ENCODE peak calls at places on chromosomes 12 and 14, in nine cellular contexts. One of them, this sample, is unnamed.

GRCh38 chr12:81252228-81252627 is 174.3 kb downstream of the ACSS3 start:
- DNase-seq in GM10248: no peak
- DNase-seq in ACHN: no peak
- DNase-seq in RKO: no peak
- DNase-seq in A549: no peak
- DNase-seq in stromal cell of bone marrow: no peak
- DNase-seq in GM19239: no peak
- DNase-seq in HFFc6: no peak
- DNase-seq in natural killer cell treated with Interleukin-12 subunit alpha and Interleukin-12 subunit beta and Interleukin-15 and Interleukin-18, amount 100 ng/mL, for 72 hours: no peak
- DNase-seq in this sample: no peak

GRCh38 chr14:77498120-77498979 is at the start of gene ISM2:
- DNase-seq in GM10248: peak
- DNase-seq in ACHN: peak
- DNase-seq in RKO: no peak
- DNase-seq in A549: peak
- DNase-seq in stromal cell of bone marrow: no peak
- DNase-seq in GM19239: peak
- DNase-seq in HFFc6: no peak
- DNase-seq in natural killer cell treated with Interleukin-12 subunit alpha and Interleukin-12 subunit beta and Interleukin-15 and Interleukin-18, amount 100 ng/mL, for 72 hours: no peak
- DNase-seq in this sample: peak

GRCh38 chr14:94181835-94182234 is 7.7 kb downstream of the PPP4R4 start:
- DNase-seq in GM10248: no peak
- DNase-seq in ACHN: no peak
- DNase-seq in RKO: no peak
- DNase-seq in A549: no peak
- DNase-seq in stromal cell of bone marrow: no peak
- DNase-seq in GM19239: no peak
- DNase-seq in HFFc6: no peak
- DNase-seq in natural killer cell treated with Interleukin-12 subunit alpha and Interleukin-12 subunit beta and Interleukin-15 and Interleukin-18, amount 100 ng/mL, for 72 hours: no peak
- DNase-seq in this sample: no peak

GRCh38 chr12:15546102-15546701 is 223.9 kb downstream of the PTPRO start:
- DNase-seq in GM10248: peak
- DNase-seq in ACHN: no peak
- DNase-seq in RKO: no peak
- DNase-seq in A549: no peak
- DNase-seq in stromal cell of bone marrow: no peak
- DNase-seq in GM19239: no peak
- DNase-seq in HFFc6: no peak
- DNase-seq in natural killer cell treated with Interleukin-12 subunit alpha and Interleukin-12 subunit beta and Interleukin-15 and Interleukin-18, amount 100 ng/mL, for 72 hours: no peak
- DNase-seq in this sample: no peak

GRCh38 chr14:68814376-68815287 is 21.8 kb upstream of the ZFP36L1 start:
- DNase-seq in GM10248: peak
- DNase-seq in ACHN: peak
- DNase-seq in RKO: peak
- DNase-seq in A549: peak
- DNase-seq in stromal cell of bone marrow: no peak
- DNase-seq in GM19239: no peak
- DNase-seq in HFFc6: no peak
- DNase-seq in natural killer cell treated with Interleukin-12 subunit alpha and Interleukin-12 subunit beta and Interleukin-15 and Interleukin-18, amount 100 ng/mL, for 72 hours: no peak
- DNase-seq in this sample: peak

GRCh38 chr12:114681149-114681849 is 2.7 kb downstream of the TBX3 start:
- DNase-seq in GM10248: no peak
- DNase-seq in ACHN: no peak
- DNase-seq in RKO: peak
- DNase-seq in A549: no peak
- DNase-seq in stromal cell of bone marrow: no peak
- DNase-seq in GM19239: no peak
- DNase-seq in HFFc6: no peak
- DNase-seq in natural killer cell treated with Interleukin-12 subunit alpha and Interleukin-12 subunit beta and Interleukin-15 and Interleukin-18, amount 100 ng/mL, for 72 hours: no peak
- DNase-seq in this sample: peak

GRCh38 chr12:49843411-49843810 is 505 bp upstream of the BCDIN3D start:
- DNase-seq in GM10248: no peak
- DNase-seq in ACHN: no peak
- DNase-seq in RKO: no peak
- DNase-seq in A549: no peak
- DNase-seq in stromal cell of bone marrow: no peak
- DNase-seq in GM19239: no peak
- DNase-seq in HFFc6: no peak
- DNase-seq in natural killer cell treated with Interleukin-12 subunit alpha and Interleukin-12 subunit beta and Interleukin-15 and Interleukin-18, amount 100 ng/mL, for 72 hours: no peak
- DNase-seq in this sample: no peak

GRCh38 chr12:82841379-82841778 is 154.7 kb downstream of the TMTC2 start:
- DNase-seq in GM10248: no peak
- DNase-seq in ACHN: no peak
- DNase-seq in RKO: no peak
- DNase-seq in A549: no peak
- DNase-seq in stromal cell of bone marrow: no peak
- DNase-seq in GM19239: no peak
- DNase-seq in HFFc6: no peak
- DNase-seq in natural killer cell treated with Interleukin-12 subunit alpha and Interleukin-12 subunit beta and Interleukin-15 and Interleukin-18, amount 100 ng/mL, for 72 hours: no peak
- DNase-seq in this sample: no peak

GRCh38 chr12:81209001-81209400 is 131.1 kb downstream of the ACSS3 start:
- DNase-seq in GM10248: no peak
- DNase-seq in ACHN: no peak
- DNase-seq in RKO: no peak
- DNase-seq in A549: no peak
- DNase-seq in stromal cell of bone marrow: peak
- DNase-seq in GM19239: no peak
- DNase-seq in HFFc6: peak
- DNase-seq in natural killer cell treated with Interleukin-12 subunit alpha and Interleukin-12 subunit beta and Interleukin-15 and Interleukin-18, amount 100 ng/mL, for 72 hours: no peak
- DNase-seq in this sample: no peak

GRCh38 chr14:61406198-61406597 is 84.8 kb downstream of the PRKCH start:
- DNase-seq in GM10248: no peak
- DNase-seq in ACHN: no peak
- DNase-seq in RKO: no peak
- DNase-seq in A549: no peak
- DNase-seq in stromal cell of bone marrow: no peak
- DNase-seq in GM19239: no peak
- DNase-seq in HFFc6: no peak
- DNase-seq in natural killer cell treated with Interleukin-12 subunit alpha and Interleukin-12 subunit beta and Interleukin-15 and Interleukin-18, amount 100 ng/mL, for 72 hours: no peak
- DNase-seq in this sample: no peak

GRCh38 chr14:85074955-85075354 is 455.0 kb upstream of the FLRT2 start:
- DNase-seq in GM10248: no peak
- DNase-seq in ACHN: no peak
- DNase-seq in RKO: no peak
- DNase-seq in A549: no peak
- DNase-seq in stromal cell of bone marrow: no peak
- DNase-seq in GM19239: no peak
- DNase-seq in HFFc6: no peak
- DNase-seq in natural killer cell treated with Interleukin-12 subunit alpha and Interleukin-12 subunit beta and Interleukin-15 and Interleukin-18, amount 100 ng/mL, for 72 hours: no peak
- DNase-seq in this sample: no peak

GRCh38 chr14:73829526-73830431 is 21.9 kb upstream of the PTGR2 start:
- DNase-seq in GM10248: peak
- DNase-seq in ACHN: peak
- DNase-seq in RKO: peak
- DNase-seq in A549: peak
- DNase-seq in stromal cell of bone marrow: peak
- DNase-seq in GM19239: peak
- DNase-seq in HFFc6: peak
- DNase-seq in natural killer cell treated with Interleukin-12 subunit alpha and Interleukin-12 subunit beta and Interleukin-15 and Interleukin-18, amount 100 ng/mL, for 72 hours: no peak
- DNase-seq in this sample: peak

GRCh38 chr12:90167501-90167900 is 458.9 kb upstream of the ATP2B1 start:
- DNase-seq in GM10248: no peak
- DNase-seq in ACHN: no peak
- DNase-seq in RKO: no peak
- DNase-seq in A549: no peak
- DNase-seq in stromal cell of bone marrow: no peak
- DNase-seq in GM19239: no peak
- DNase-seq in HFFc6: no peak
- DNase-seq in natural killer cell treated with Interleukin-12 subunit alpha and Interleukin-12 subunit beta and Interleukin-15 and Interleukin-18, amount 100 ng/mL, for 72 hours: no peak
- DNase-seq in this sample: no peak

GRCh38 chr12:3061129-3061857 is 15.9 kb upstream of the TSPAN9 start:
- DNase-seq in GM10248: no peak
- DNase-seq in ACHN: no peak
- DNase-seq in RKO: no peak
- DNase-seq in A549: no peak
- DNase-seq in stromal cell of bone marrow: peak
- DNase-seq in GM19239: no peak
- DNase-seq in HFFc6: peak
- DNase-seq in natural killer cell treated with Interleukin-12 subunit alpha and Interleukin-12 subunit beta and Interleukin-15 and Interleukin-18, amount 100 ng/mL, for 72 hours: no peak
- DNase-seq in this sample: no peak

GRCh38 chr12:53071591-53072551 is 7.3 kb downstream of the SPRYD3 start:
- DNase-seq in GM10248: no peak
- DNase-seq in ACHN: no peak
- DNase-seq in RKO: no peak
- DNase-seq in A549: no peak
- DNase-seq in stromal cell of bone marrow: no peak
- DNase-seq in GM19239: no peak
- DNase-seq in HFFc6: no peak
- DNase-seq in natural killer cell treated with Interleukin-12 subunit alpha and Interleukin-12 subunit beta and Interleukin-15 and Interleukin-18, amount 100 ng/mL, for 72 hours: no peak
- DNase-seq in this sample: no peak

GRCh38 chr12:60494249-60494648 is 898.4 kb downstream of the SLC16A7 start:
- DNase-seq in GM10248: no peak
- DNase-seq in ACHN: peak
- DNase-seq in RKO: peak
- DNase-seq in A549: peak
- DNase-seq in stromal cell of bone marrow: peak
- DNase-seq in GM19239: no peak
- DNase-seq in HFFc6: peak
- DNase-seq in natural killer cell treated with Interleukin-12 subunit alpha and Interleukin-12 subunit beta and Interleukin-15 and Interleukin-18, amount 100 ng/mL, for 72 hours: no peak
- DNase-seq in this sample: peak

GRCh38 chr12:67804168-67804567 is 155.6 kb downstream of the DYRK2 start:
- DNase-seq in GM10248: no peak
- DNase-seq in ACHN: no peak
- DNase-seq in RKO: no peak
- DNase-seq in A549: no peak
- DNase-seq in stromal cell of bone marrow: no peak
- DNase-seq in GM19239: no peak
- DNase-seq in HFFc6: no peak
- DNase-seq in natural killer cell treated with Interleukin-12 subunit alpha and Interleukin-12 subunit beta and Interleukin-15 and Interleukin-18, amount 100 ng/mL, for 72 hours: no peak
- DNase-seq in this sample: no peak

GRCh38 chr14:60648169-60648933 is 926 bp downstream of the SIX1 start:
- DNase-seq in GM10248: no peak
- DNase-seq in ACHN: peak
- DNase-seq in RKO: no peak
- DNase-seq in A549: peak
- DNase-seq in stromal cell of bone marrow: no peak
- DNase-seq in GM19239: no peak
- DNase-seq in HFFc6: no peak
- DNase-seq in natural killer cell treated with Interleukin-12 subunit alpha and Interleukin-12 subunit beta and Interleukin-15 and Interleukin-18, amount 100 ng/mL, for 72 hours: no peak
- DNase-seq in this sample: no peak

GRCh38 chr12:116368196-116369194 is 91.0 kb upstream of the MED13L start:
- DNase-seq in GM10248: no peak
- DNase-seq in ACHN: peak
- DNase-seq in RKO: no peak
- DNase-seq in A549: peak
- DNase-seq in stromal cell of bone marrow: no peak
- DNase-seq in GM19239: no peak
- DNase-seq in HFFc6: no peak
- DNase-seq in natural killer cell treated with Interleukin-12 subunit alpha and Interleukin-12 subunit beta and Interleukin-15 and Interleukin-18, amount 100 ng/mL, for 72 hours: no peak
- DNase-seq in this sample: peak

GRCh38 chr12:83700858-83701257 is 1014.2 kb downstream of the TMTC2 start:
- DNase-seq in GM10248: no peak
- DNase-seq in ACHN: no peak
- DNase-seq in RKO: peak
- DNase-seq in A549: no peak
- DNase-seq in stromal cell of bone marrow: no peak
- DNase-seq in GM19239: no peak
- DNase-seq in HFFc6: no peak
- DNase-seq in natural killer cell treated with Interleukin-12 subunit alpha and Interleukin-12 subunit beta and Interleukin-15 and Interleukin-18, amount 100 ng/mL, for 72 hours: no peak
- DNase-seq in this sample: no peak

GRCh38 chr12:40892528-40892927 is 200.3 kb downstream of the CNTN1 start:
- DNase-seq in GM10248: no peak
- DNase-seq in ACHN: no peak
- DNase-seq in RKO: no peak
- DNase-seq in A549: no peak
- DNase-seq in stromal cell of bone marrow: no peak
- DNase-seq in GM19239: no peak
- DNase-seq in HFFc6: no peak
- DNase-seq in natural killer cell treated with Interleukin-12 subunit alpha and Interleukin-12 subunit beta and Interleukin-15 and Interleukin-18, amount 100 ng/mL, for 72 hours: no peak
- DNase-seq in this sample: no peak

GRCh38 chr14:88929656-88930436 is 105.4 kb downstream of the TTC8 start:
- DNase-seq in GM10248: no peak
- DNase-seq in ACHN: no peak
- DNase-seq in RKO: no peak
- DNase-seq in A549: peak
- DNase-seq in stromal cell of bone marrow: no peak
- DNase-seq in GM19239: no peak
- DNase-seq in HFFc6: no peak
- DNase-seq in natural killer cell treated with Interleukin-12 subunit alpha and Interleukin-12 subunit beta and Interleukin-15 and Interleukin-18, amount 100 ng/mL, for 72 hours: no peak
- DNase-seq in this sample: no peak

GRCh38 chr12:77064891-77065360 is 443 bp downstream of the E2F7 start:
- DNase-seq in GM10248: no peak
- DNase-seq in ACHN: peak
- DNase-seq in RKO: peak
- DNase-seq in A549: no peak
- DNase-seq in stromal cell of bone marrow: no peak
- DNase-seq in GM19239: no peak
- DNase-seq in HFFc6: no peak
- DNase-seq in natural killer cell treated with Interleukin-12 subunit alpha and Interleukin-12 subunit beta and Interleukin-15 and Interleukin-18, amount 100 ng/mL, for 72 hours: no peak
- DNase-seq in this sample: no peak

GRCh38 chr12:83945871-83946270 is 966.7 kb downstream of the SLC6A15 start:
- DNase-seq in GM10248: no peak
- DNase-seq in ACHN: no peak
- DNase-seq in RKO: peak
- DNase-seq in A549: peak
- DNase-seq in stromal cell of bone marrow: no peak
- DNase-seq in GM19239: no peak
- DNase-seq in HFFc6: no peak
- DNase-seq in natural killer cell treated with Interleukin-12 subunit alpha and Interleukin-12 subunit beta and Interleukin-15 and Interleukin-18, amount 100 ng/mL, for 72 hours: no peak
- DNase-seq in this sample: peak

GRCh38 chr14:96888158-96888557 is 91.0 kb downstream of the VRK1 start:
- DNase-seq in GM10248: no peak
- DNase-seq in ACHN: no peak
- DNase-seq in RKO: no peak
- DNase-seq in A549: no peak
- DNase-seq in stromal cell of bone marrow: no peak
- DNase-seq in GM19239: no peak
- DNase-seq in HFFc6: no peak
- DNase-seq in natural killer cell treated with Interleukin-12 subunit alpha and Interleukin-12 subunit beta and Interleukin-15 and Interleukin-18, amount 100 ng/mL, for 72 hours: no peak
- DNase-seq in this sample: no peak

GRCh38 chr12:43758728-43759563 is at the start of the genes IRAK4 and PUS7L:
- DNase-seq in GM10248: peak
- DNase-seq in ACHN: peak
- DNase-seq in RKO: peak
- DNase-seq in A549: peak
- DNase-seq in stromal cell of bone marrow: peak
- DNase-seq in GM19239: peak
- DNase-seq in HFFc6: peak
- DNase-seq in natural killer cell treated with Interleukin-12 subunit alpha and Interleukin-12 subunit beta and Interleukin-15 and Interleukin-18, amount 100 ng/mL, for 72 hours: peak
- DNase-seq in this sample: peak

GRCh38 chr12:116319851-116320621 is 42.5 kb upstream of the MED13L start:
- DNase-seq in GM10248: no peak
- DNase-seq in ACHN: no peak
- DNase-seq in RKO: no peak
- DNase-seq in A549: no peak
- DNase-seq in stromal cell of bone marrow: peak
- DNase-seq in GM19239: no peak
- DNase-seq in HFFc6: peak
- DNase-seq in natural killer cell treated with Interleukin-12 subunit alpha and Interleukin-12 subunit beta and Interleukin-15 and Interleukin-18, amount 100 ng/mL, for 72 hours: no peak
- DNase-seq in this sample: no peak

GRCh38 chr14:80426686-80427085 is 215.4 kb upstream of the DIO2 start:
- DNase-seq in GM10248: no peak
- DNase-seq in ACHN: no peak
- DNase-seq in RKO: no peak
- DNase-seq in A549: peak
- DNase-seq in stromal cell of bone marrow: peak
- DNase-seq in GM19239: no peak
- DNase-seq in HFFc6: no peak
- DNase-seq in natural killer cell treated with Interleukin-12 subunit alpha and Interleukin-12 subunit beta and Interleukin-15 and Interleukin-18, amount 100 ng/mL, for 72 hours: no peak
- DNase-seq in this sample: no peak

GRCh38 chr12:109487181-109488050 is 10.0 kb downstream of the UBE3B start:
- DNase-seq in GM10248: no peak
- DNase-seq in ACHN: no peak
- DNase-seq in RKO: no peak
- DNase-seq in A549: no peak
- DNase-seq in stromal cell of bone marrow: no peak
- DNase-seq in GM19239: no peak
- DNase-seq in HFFc6: no peak
- DNase-seq in natural killer cell treated with Interleukin-12 subunit alpha and Interleukin-12 subunit beta and Interleukin-15 and Interleukin-18, amount 100 ng/mL, for 72 hours: no peak
- DNase-seq in this sample: no peak

GRCh38 chr12:28988384-28988704 is 160.7 kb upstream of the FAR2 start:
- DNase-seq in GM10248: no peak
- DNase-seq in ACHN: no peak
- DNase-seq in RKO: no peak
- DNase-seq in A549: no peak
- DNase-seq in stromal cell of bone marrow: no peak
- DNase-seq in GM19239: no peak
- DNase-seq in HFFc6: no peak
- DNase-seq in natural killer cell treated with Interleukin-12 subunit alpha and Interleukin-12 subunit beta and Interleukin-15 and Interleukin-18, amount 100 ng/mL, for 72 hours: no peak
- DNase-seq in this sample: no peak

GRCh38 chr12:107634530-107634929 is 51.1 kb upstream of the PWP1 start:
- DNase-seq in GM10248: no peak
- DNase-seq in ACHN: no peak
- DNase-seq in RKO: no peak
- DNase-seq in A549: no peak
- DNase-seq in stromal cell of bone marrow: no peak
- DNase-seq in GM19239: no peak
- DNase-seq in HFFc6: no peak
- DNase-seq in natural killer cell treated with Interleukin-12 subunit alpha and Interleukin-12 subunit beta and Interleukin-15 and Interleukin-18, amount 100 ng/mL, for 72 hours: no peak
- DNase-seq in this sample: no peak

This sample was measured in small intestine.